ENCODE peak calls at places on chromosomes 3 and 15, in nine cellular contexts. Q is RWPE1, O is IMR-90, C is heart left ventricle, M is fibroblast of mammary gland, P is spleen, G is left ventricle myocardium inferior, N is nephron progenitor cell, S is cardiac muscle cell. L is an unnamed sample.

GRCh38 chr3:121517950-121518349 is 27.8 kb downstream of the POLQ start:
- DNase-seq in Q (no peak), O (peak; percentile 11), C (no peak), M (no peak), P (no peak), G (no peak), N (no peak), S (no peak), L (no peak)

GRCh38 chr3:136069933-136070332 is 104.4 kb downstream of the PPP2R3A start:
- DNase-seq in Q (no peak), O (peak; percentile 16), C (no peak), M (peak; percentile 28), P (no peak), G (no peak), N (no peak), S (no peak), L (no peak)

GRCh38 chr3:188792788-188793187 is 379.0 kb upstream of the TPRG1 start:
- DNase-seq in Q (no peak), O (peak; percentile 27), C (no peak), M (no peak), P (no peak), G (peak; percentile 25), N (peak; percentile 41), S (peak; percentile 56), L (no peak)

GRCh38 chr15:25793354-25794050 is 69.6 kb downstream of the ATP10A start:
- DNase-seq in Q (no peak), O (no peak), C (peak; percentile 60), M (no peak), P (no peak), G (no peak), N (no peak), S (no peak), L (no peak)

GRCh38 chr15:57401546-57401945 is 25.2 kb downstream of the CGNL1 start:
- DNase-seq in Q (no peak), O (no peak), C (no peak), M (peak; percentile 28), P (no peak), G (no peak), N (no peak), S (peak; percentile 31), L (no peak)

GRCh38 chr3:111594205-111594604 is 941 bp downstream of the ZBED2 start:
- DNase-seq in Q (peak; percentile 72), O (peak; percentile 91), C (no peak), M (peak; percentile 48), P (no peak), G (no peak), N (no peak), S (peak; percentile 23), L (peak; percentile 75)

GRCh38 chr15:48992096-48992495 is 28.4 kb upstream of the SHC4 start:
- DNase-seq in Q (no peak), O (no peak), C (no peak), M (no peak), P (no peak), G (no peak), N (no peak), S (no peak), L (no peak)

GRCh38 chr3:12237912-12238650 is 50.8 kb upstream of the PPARG start:
- DNase-seq in Q (no peak), O (peak; percentile 63), C (no peak), M (peak; percentile 59), P (no peak), G (no peak), N (no peak), S (peak; percentile 48), L (no peak)

GRCh38 chr3:33401781-33402180 is 38.4 kb downstream of the UBP1 start:
- DNase-seq in Q (no peak), O (peak; percentile 70), C (no peak), M (no peak), P (no peak), G (no peak), N (no peak), S (no peak), L (no peak)

GRCh38 chr15:56933420-56934210 is 15.2 kb downstream of the TCF12 start:
- DNase-seq in Q (no peak), O (no peak), C (no peak), M (no peak), P (no peak), G (no peak), N (no peak), S (no peak), L (no peak)

GRCh38 chr3:77051927-77052542 is 12.1 kb downstream of the ROBO2 start:
- DNase-seq in Q (no peak), O (no peak), C (no peak), M (no peak), P (no peak), G (no peak), N (no peak), S (no peak), L (no peak)

GRCh38 chr3:155329513-155330048 is 36.1 kb upstream of the STRIT1 start:
- DNase-seq in Q (no peak), O (no peak), C (no peak), M (no peak), P (no peak), G (no peak), N (no peak), S (no peak), L (no peak)

GRCh38 chr15:66802087-66803001 is 100.3 kb downstream of the SMAD6 start:
- DNase-seq in Q (peak; percentile 7), O (peak; percentile 62), C (no peak), M (peak; percentile 46), P (no peak), G (no peak), N (no peak), S (peak; percentile 57), L (peak; percentile 10)

GRCh38 chr15:31086344-31086743 is 15.2 kb downstream of the TRPM1 start:
- DNase-seq in Q (no peak), O (no peak), C (no peak), M (no peak), P (no peak), G (no peak), N (no peak), S (no peak), L (no peak)

GRCh38 chr15:91224750-91225380 is 124.8 kb downstream of the SV2B start:
- DNase-seq in Q (peak; percentile 48), O (peak; percentile 41), C (no peak), M (peak; percentile 54), P (no peak), G (no peak), N (peak; percentile 31), S (peak; percentile 51), L (peak; percentile 68)

GRCh38 chr3:14806641-14807263 is 12.0 kb upstream of the FGD5 start:
- DNase-seq in Q (no peak), O (peak; percentile 4), C (no peak), M (peak; percentile 37), P (peak; percentile 66), G (no peak), N (no peak), S (peak; percentile 56), L (peak; percentile 42)

GRCh38 chr3:148847351-148847750 is 17.7 kb upstream of the CPA3 start:
- DNase-seq in Q (no peak), O (peak; percentile 7), C (no peak), M (peak; percentile 73), P (no peak), G (no peak), N (no peak), S (peak; percentile 19), L (peak; percentile 13)

GRCh38 chr3:105513042-105513441 is 146.3 kb downstream of the ALCAM start:
- DNase-seq in Q (no peak), O (peak; percentile 78), C (no peak), M (peak; percentile 71), P (no peak), G (no peak), N (no peak), S (peak; percentile 80), L (peak; percentile 19)

GRCh38 chr15:61216519-61216918 is 12.6 kb downstream of the RORA start:
- DNase-seq in Q (peak; percentile 13), O (no peak), C (no peak), M (no peak), P (no peak), G (no peak), N (no peak), S (no peak), L (peak; percentile 15)
- TF ChIP-seq CTCF in Q (no peak), O (no peak), C (no peak), M (no peak), P (no peak), G (peak; percentile 10), N (no peak), S (no peak), L (peak; percentile 16)

GRCh38 chr3:159766563-159767185 is 222.0 kb upstream of the IL12A start:
- DNase-seq in Q (no peak), O (peak; percentile 63), C (no peak), M (peak; percentile 52), P (no peak), G (no peak), N (no peak), S (peak; percentile 61), L (peak; percentile 58)
- TF ChIP-seq CTCF in Q (peak; percentile 30), O (peak; percentile 56), C (peak; percentile 39), M (peak; percentile 59), P (peak; percentile 30), G (peak; percentile 66), N (peak; percentile 43), S (peak; percentile 56), L (peak; percentile 50)

DNA sequence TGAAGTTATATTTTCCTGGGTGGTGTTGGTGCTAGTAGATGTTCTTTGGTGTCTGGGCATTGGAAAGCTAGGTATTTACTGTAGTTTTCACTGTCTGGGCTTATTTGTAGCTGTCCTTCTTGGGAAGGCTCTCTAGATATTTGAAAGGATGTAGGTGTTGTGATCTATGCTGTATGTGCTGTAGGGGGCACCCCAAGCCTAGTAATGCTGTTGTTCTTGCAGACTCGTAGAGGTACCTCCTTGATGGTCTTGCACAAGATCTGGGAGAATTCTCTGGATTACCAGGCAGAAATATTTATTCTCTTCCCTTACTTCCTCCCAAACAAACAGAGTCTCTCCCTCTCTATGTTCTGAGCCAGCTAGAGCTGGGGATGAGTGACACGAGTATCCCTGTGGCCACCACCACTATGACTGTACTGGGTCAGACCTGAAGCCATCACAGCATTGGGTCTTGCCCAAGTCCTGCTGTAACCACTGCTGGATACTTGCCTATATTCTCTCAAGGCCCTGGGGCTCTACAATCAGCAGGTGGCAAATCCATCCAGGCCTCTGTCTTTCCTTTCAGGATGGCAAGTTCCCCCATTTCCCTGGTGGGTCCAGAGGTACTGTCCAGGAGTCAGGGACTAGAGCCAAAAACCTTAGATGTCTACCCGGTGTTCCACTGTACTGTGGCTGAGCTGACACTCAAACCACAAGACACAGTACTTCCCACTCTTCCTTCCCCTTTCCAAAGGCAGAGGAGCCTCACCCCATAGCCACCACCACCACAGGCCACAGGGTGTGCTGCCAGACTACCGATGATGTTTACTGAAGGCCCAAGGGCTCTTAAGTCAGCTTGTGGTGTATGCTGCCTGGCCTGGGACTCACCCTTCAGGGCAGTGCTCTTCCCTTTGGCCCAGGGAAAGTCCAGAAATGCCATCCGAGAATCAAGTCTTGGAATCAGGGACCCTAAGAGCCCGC is 195.2 kb upstream of the DPPA4 start:
- DNase-seq in Q (no peak), O (peak; percentile 83), C (no peak), M (peak; percentile 42), P (no peak), G (no peak), N (peak; percentile 49), S (peak; percentile 88), L (peak; percentile 87)
- TF ChIP-seq CTCF in Q (no peak), O (peak; percentile 72), C (no peak), M (peak; percentile 3), P (no peak), G (peak; percentile 25), N (peak; percentile 52), S (peak; percentile 55), L (peak; percentile 57)

DNA sequence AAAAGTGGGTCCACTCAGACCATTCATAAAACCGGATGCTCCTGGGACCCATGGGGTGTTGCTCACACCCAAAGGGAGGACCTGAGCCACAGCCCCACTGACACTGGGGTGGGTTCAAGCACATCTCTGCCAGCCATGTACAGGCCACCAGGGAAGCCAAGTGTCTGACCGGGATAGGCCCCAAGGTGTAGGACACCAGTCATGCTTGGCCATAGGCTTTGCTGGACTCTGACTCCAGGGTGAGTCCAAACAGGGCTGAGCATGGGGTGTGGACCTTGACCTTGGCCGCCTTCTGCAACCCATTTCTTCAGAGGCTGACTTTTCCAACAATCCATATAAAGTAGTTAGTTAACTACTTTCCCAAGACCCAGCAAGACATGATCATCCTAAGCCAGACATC is 31.4 kb upstream of the DUSP7 start:
- DNase-seq in Q (no peak), O (no peak), C (peak; percentile 40), M (no peak), P (peak; percentile 38), G (no peak), N (no peak), S (no peak), L (no peak)
- TF ChIP-seq CTCF in Q (no peak), O (no peak), C (no peak), M (no peak), P (no peak), G (no peak), N (no peak), S (no peak), L (no peak)